ENCODE peak calls at places on chromosomes 13 and 19, in seven cellular contexts. N, C, M, A, T, Y and U are unnamed samples.

GRCh38 chr13:99275093-99275469 is 16.9 kb upstream of the GPR18 start:
- DNase-seq in A (peak; percentile 73), Y (no peak), N (peak; percentile 72), T (no peak), C (peak; percentile 21), M (no peak), U (no peak)

GRCh38 chr19:13014921-13015280 is 19.6 kb downstream of the NFIX start:
- DNase-seq in T (no peak), A (no peak), C (no peak), Y (no peak), M (no peak), N (no peak), U (no peak)

GRCh38 chr19:5452594-5453565 is 2.3 kb upstream of the ZNRF4 start:
- DNase-seq in N (no peak), M (no peak), A (no peak), C (no peak), Y (peak; percentile 46), T (no peak), U (peak; percentile 63)

GRCh38 chr13:93201992-93202558 is 24.5 kb upstream of the GPC6 start:
- DNase-seq in A (no peak), M (no peak), Y (no peak), N (no peak), T (no peak), C (no peak), U (no peak)

GRCh38 chr19:39296055-39296645 is at the start of gene IFNL1:
- DNase-seq in C (no peak), A (peak; percentile 46), M (no peak), Y (no peak), T (no peak), N (peak; percentile 9), U (no peak)

GRCh38 chr13:40583738-40584137 is 82.7 kb downstream of the FOXO1 start:
- DNase-seq in A (no peak), Y (no peak), T (no peak), M (no peak), N (peak; percentile 29), C (no peak), U (no peak)

GRCh38 chr13:42168497-42168896 is 103.5 kb upstream of the AKAP11 start:
- DNase-seq in T (no peak), A (no peak), N (no peak), M (no peak), Y (no peak), C (no peak), U (no peak)

GRCh38 chr13:106919638-106920037 is 351.7 kb upstream of the ARGLU1 start:
- DNase-seq in T (no peak), A (no peak), Y (no peak), N (no peak), M (peak; percentile 63), C (no peak), U (no peak)

GRCh38 chr19:1281270-1281894 is 4.3 kb upstream of the EFNA2 start:
- DNase-seq in T (no peak), C (no peak), N (no peak), Y (no peak), A (no peak), M (no peak), U (no peak)

GRCh38 chr19:29397748-29398147 is 128.0 kb upstream of the VSTM2B start:
- DNase-seq in M (no peak), C (no peak), T (no peak), A (no peak), Y (no peak), N (no peak), U (no peak)

GRCh38 chr13:106349080-106349841 is 186.2 kb downstream of the EFNB2 start:
- DNase-seq in N (peak; percentile 90), M (peak; percentile 14), A (peak; percentile 61), C (peak; percentile 94), T (no peak), Y (no peak), U (no peak)

GRCh38 chr19:19103167-19103566 is 35.1 kb downstream of the TMEM161A start:
- DNase-seq in M (no peak), T (no peak), C (no peak), Y (no peak), A (no peak), N (no peak), U (no peak)

GRCh38 chr19:566403-566802 is 6.0 kb upstream of the BSG start:
- DNase-seq in T (no peak), N (no peak), Y (no peak), M (no peak), A (no peak), C (no peak), U (no peak)

GRCh38 chr13:113605866-113606438 is 21.4 kb downstream of the TFDP1 start:
- DNase-seq in N (no peak), Y (no peak), M (no peak), T (no peak), C (no peak), A (no peak), U (no peak)

GRCh38 chr19:6362351-6362801 is 1.0 kb downstream of the CLPP start:
- DNase-seq in C (no peak), T (no peak), Y (no peak), A (peak; percentile 61), N (no peak), M (no peak), U (no peak)

GRCh38 chr19:7729831-7730285 is 2.1 kb downstream of the CLEC4G start:
- DNase-seq in C (no peak), N (no peak), T (no peak), M (no peak), Y (no peak), A (no peak), U (no peak)

GRCh38 chr13:75963318-75963717 is 327.2 kb downstream of the LMO7 start:
- DNase-seq in T (no peak), Y (no peak), M (no peak), N (no peak), A (no peak), C (no peak), U (no peak)

GRCh38 chr19:39916236-39916635 is 18.2 kb downstream of the FCGBP start:
- DNase-seq in A (peak; percentile 35), N (no peak), C (no peak), M (no peak), Y (no peak), T (no peak), U (no peak)

DNA sequence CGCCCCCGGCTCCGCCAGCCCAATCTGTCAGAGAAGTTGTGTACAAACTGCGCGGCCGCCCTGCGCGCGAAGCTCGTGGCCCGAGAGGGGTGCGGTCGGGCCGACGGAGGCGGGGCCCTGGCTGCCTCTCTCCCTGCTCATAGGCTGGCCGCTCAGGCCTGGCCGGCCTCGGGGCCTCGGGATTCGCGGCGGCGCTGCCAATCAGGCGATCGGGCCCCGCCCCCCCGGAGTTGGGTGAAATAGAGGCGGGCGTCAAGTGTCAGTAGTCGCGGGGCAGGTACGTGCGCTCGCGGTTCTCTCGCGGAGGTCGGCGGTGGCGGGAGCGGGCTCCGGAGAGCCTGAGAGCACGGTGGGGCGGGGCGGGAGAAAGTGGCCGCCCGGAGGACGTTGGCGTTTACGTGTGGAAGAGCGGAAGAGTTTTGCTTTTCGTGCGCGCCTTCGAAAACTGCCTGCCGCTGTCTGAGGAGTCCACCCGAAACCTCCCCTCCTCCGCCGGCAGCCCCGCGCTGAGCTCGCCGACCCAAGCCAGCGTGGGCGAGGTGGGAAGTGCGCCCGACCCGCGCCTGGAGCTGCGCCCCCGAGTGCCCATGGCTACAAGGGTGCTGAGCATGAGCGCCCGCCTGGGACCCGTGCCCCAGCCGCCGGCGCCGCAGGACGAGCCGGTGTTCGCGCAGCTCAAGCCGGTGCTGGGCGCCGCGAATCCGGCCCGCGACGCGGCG is at the start of gene KLF5:
- DNase-seq in Y (peak; percentile 67), T (peak; percentile 77), N (peak; percentile 99), C (peak; percentile 99), M (peak; percentile 95), A (peak; percentile 98), U (peak; percentile 98)
- H3K27ac ChIP-seq in Y (peak within 1 kb of the TSS; percentile 99), T (peak within 1 kb of the TSS; percentile 50), N (peak within 1 kb of the TSS; percentile 99), C (peak within 1 kb of the TSS; percentile 87), M (peak within 1 kb of the TSS; percentile 69), A (peak within 1 kb of the TSS; percentile 52), U (peak within 1 kb of the TSS; percentile 69)

GRCh38 chr19:16467581-16467980 is 4.2 kb downstream of the EPS15L1 start:
- DNase-seq in T (no peak), N (no peak), A (no peak), C (peak; percentile 84), M (peak; percentile 58), Y (no peak), U (no peak)
- H3K27ac ChIP-seq in T (no peak overlapping the region), N (no peak overlapping the region), A (no peak overlapping the region), C (peak overlapping the region; percentile 67), M (peak overlapping the region; percentile 95), Y (no peak overlapping the region), U (no peak overlapping the region)

DNA sequence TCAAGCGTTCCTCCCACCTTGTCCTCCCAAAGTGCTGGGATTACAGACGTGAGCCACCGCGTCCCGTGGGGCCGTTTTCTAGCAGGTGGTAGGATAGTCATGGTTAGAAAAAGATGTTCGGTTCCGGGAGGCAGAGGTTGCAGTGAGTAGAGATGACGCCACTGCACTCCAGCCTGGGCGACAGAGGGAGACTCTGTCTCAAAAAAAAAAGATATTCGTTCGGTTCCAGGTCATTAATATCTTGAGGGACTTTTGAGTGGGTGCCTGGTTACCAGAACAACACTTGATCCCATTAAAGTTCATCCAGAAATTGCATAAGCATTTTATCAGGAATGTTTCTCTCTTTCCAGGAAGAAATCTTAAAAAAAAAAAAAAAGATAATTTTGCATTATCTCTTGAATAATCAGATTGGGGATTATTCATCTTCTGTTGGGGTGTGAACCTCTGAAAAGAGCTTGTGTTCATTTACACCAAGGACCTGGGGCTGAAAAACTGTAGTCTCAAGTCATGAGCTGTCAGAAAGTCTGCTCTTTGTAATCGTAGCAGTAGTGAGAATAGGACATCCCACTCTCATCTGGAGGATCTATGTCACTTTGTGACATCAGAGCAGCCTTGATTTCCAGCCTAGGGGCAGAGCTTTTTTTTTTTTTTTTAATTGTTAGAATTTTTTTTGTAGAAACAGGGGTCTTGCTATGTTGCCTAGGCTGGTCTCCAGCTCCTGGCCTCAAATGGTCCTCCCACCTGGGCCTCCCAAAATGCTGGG is 1.0 kb upstream of the ETHE1 start:
- DNase-seq in A (peak; percentile 66), C (peak; percentile 79), T (no peak), Y (no peak), M (no peak), N (peak; percentile 39), U (no peak)
- H3K27ac ChIP-seq in A (peak overlapping the region; percentile 85), C (peak overlapping the region; percentile 90), T (no peak overlapping the region), Y (peak overlapping the region; percentile 90), M (peak overlapping the region; percentile 91), N (peak overlapping the region; percentile 71), U (no peak overlapping the region)

GRCh38 chr13:29513002-29513980 is 82.2 kb downstream of the SLC7A1 start:
- DNase-seq in Y (no peak), M (no peak), A (no peak), C (no peak), N (peak; percentile 10), T (no peak), U (no peak)
- H3K27ac ChIP-seq in Y (no peak overlapping the region), M (peak overlapping the region; percentile 27), A (no peak overlapping the region), C (no peak overlapping the region), N (no peak overlapping the region), T (no peak overlapping the region), U (no peak overlapping the region)

GRCh38 chr13:27427663-27428062 is 3.2 kb downstream of the GTF3A start:
- DNase-seq in A (no peak), M (peak; percentile 32), N (no peak), C (no peak), Y (no peak), T (no peak), U (no peak)

GRCh38 chr13:27424246-27425150 is at the start of gene GTF3A:
- DNase-seq in M (peak; percentile 83), T (peak; percentile 52), N (peak; percentile 83), C (peak; percentile 81), Y (peak; percentile 80), A (peak; percentile 93), U (peak; percentile 93)

GRCh38 chr13:27425918-27426630 is 1.7 kb downstream of the GTF3A start:
- DNase-seq in C (peak; percentile 41), N (peak; percentile 88), A (peak; percentile 95), T (no peak), M (peak; percentile 59), Y (peak; percentile 51), U (no peak)

GRCh38 chr13:27425151-27425917 is 915 bp downstream of the GTF3A start:
- DNase-seq in N (peak; percentile 26), C (no peak), Y (no peak), M (no peak), A (no peak), T (no peak), U (no peak)

GRCh38 chr13:27428160-27428559 is 3.7 kb downstream of the GTF3A start:
- DNase-seq in C (no peak), Y (no peak), T (no peak), N (no peak), A (no peak), M (no peak), U (no peak)
- H3K27ac ChIP-seq in C (no peak overlapping the region), Y (no peak overlapping the region), T (no peak overlapping the region), N (no peak overlapping the region), A (no peak overlapping the region), M (peak overlapping the region; percentile 92), U (no peak overlapping the region)